ENCODE peak calls at places on chromosomes 1 and 21, in five cellular contexts. One of them, this sample, is unnamed.

GRCh38 chr1:247287460-247287859 is 31.6 kb downstream of the VN1R5 start:
- DNase-seq in fibroblast of gingiva: no peak
- DNase-seq in GM04503: no peak
- DNase-seq in activated naive CD4-positive, alpha-beta T cell: no peak
- DNase-seq in stimulated activated CD4-positive, alpha-beta T cell treated with anti-CD3 and anti-CD28 coated beads, Interleukin-2, amount 100 ng/mL, for 48 hours: no peak
- DNase-seq in this sample: no peak

GRCh38 chr1:108661030-108661609 is at the start of gene HENMT1:
- DNase-seq in fibroblast of gingiva: peak
- DNase-seq in GM04503: no peak
- DNase-seq in activated naive CD4-positive, alpha-beta T cell: peak
- DNase-seq in stimulated activated CD4-positive, alpha-beta T cell treated with anti-CD3 and anti-CD28 coated beads, Interleukin-2, amount 100 ng/mL, for 48 hours: peak
- DNase-seq in this sample: peak

GRCh38 chr21:44803651-44804050 is 2.0 kb upstream of the UBE2G2 start:
- DNase-seq in fibroblast of gingiva: no peak
- DNase-seq in GM04503: no peak
- DNase-seq in activated naive CD4-positive, alpha-beta T cell: no peak
- DNase-seq in stimulated activated CD4-positive, alpha-beta T cell treated with anti-CD3 and anti-CD28 coated beads, Interleukin-2, amount 100 ng/mL, for 48 hours: no peak
- DNase-seq in this sample: no peak

GRCh38 chr1:102550729-102551384 is 554.1 kb upstream of the OLFM3 start:
- DNase-seq in fibroblast of gingiva: peak
- DNase-seq in GM04503: no peak
- DNase-seq in activated naive CD4-positive, alpha-beta T cell: no peak
- DNase-seq in stimulated activated CD4-positive, alpha-beta T cell treated with anti-CD3 and anti-CD28 coated beads, Interleukin-2, amount 100 ng/mL, for 48 hours: no peak
- DNase-seq in this sample: no peak

GRCh38 chr1:205329719-205330118 is 8.2 kb upstream of the NUAK2 start:
- DNase-seq in fibroblast of gingiva: no peak
- DNase-seq in GM04503: no peak
- DNase-seq in activated naive CD4-positive, alpha-beta T cell: no peak
- DNase-seq in stimulated activated CD4-positive, alpha-beta T cell treated with anti-CD3 and anti-CD28 coated beads, Interleukin-2, amount 100 ng/mL, for 48 hours: no peak
- DNase-seq in this sample: no peak

GRCh38 chr1:26126321-26127084 is 14.9 kb downstream of the PDIK1L start:
- DNase-seq in fibroblast of gingiva: no peak
- DNase-seq in GM04503: no peak
- DNase-seq in activated naive CD4-positive, alpha-beta T cell: no peak
- DNase-seq in stimulated activated CD4-positive, alpha-beta T cell treated with anti-CD3 and anti-CD28 coated beads, Interleukin-2, amount 100 ng/mL, for 48 hours: no peak
- DNase-seq in this sample: no peak

GRCh38 chr1:33791251-33791650 is 72.6 kb upstream of the HMGB4 start:
- DNase-seq in fibroblast of gingiva: no peak
- DNase-seq in GM04503: no peak
- DNase-seq in activated naive CD4-positive, alpha-beta T cell: no peak
- DNase-seq in stimulated activated CD4-positive, alpha-beta T cell treated with anti-CD3 and anti-CD28 coated beads, Interleukin-2, amount 100 ng/mL, for 48 hours: no peak
- DNase-seq in this sample: no peak

GRCh38 chr21:32392299-32392879 is 423 bp downstream of the URB1 start:
- DNase-seq in fibroblast of gingiva: no peak
- DNase-seq in GM04503: no peak
- DNase-seq in activated naive CD4-positive, alpha-beta T cell: no peak
- DNase-seq in stimulated activated CD4-positive, alpha-beta T cell treated with anti-CD3 and anti-CD28 coated beads, Interleukin-2, amount 100 ng/mL, for 48 hours: no peak
- DNase-seq in this sample: no peak

GRCh38 chr1:218249757-218250156 is 35.3 kb upstream of the RRP15 start:
- DNase-seq in fibroblast of gingiva: no peak
- DNase-seq in GM04503: no peak
- DNase-seq in activated naive CD4-positive, alpha-beta T cell: no peak
- DNase-seq in stimulated activated CD4-positive, alpha-beta T cell treated with anti-CD3 and anti-CD28 coated beads, Interleukin-2, amount 100 ng/mL, for 48 hours: no peak
- DNase-seq in this sample: no peak

GRCh38 chr1:171296897-171297296 is 17.1 kb upstream of the FMO4 start:
- DNase-seq in fibroblast of gingiva: no peak
- DNase-seq in GM04503: no peak
- DNase-seq in activated naive CD4-positive, alpha-beta T cell: no peak
- DNase-seq in stimulated activated CD4-positive, alpha-beta T cell treated with anti-CD3 and anti-CD28 coated beads, Interleukin-2, amount 100 ng/mL, for 48 hours: no peak
- DNase-seq in this sample: no peak